ENCODE peak calls at places on chromosomes 7 and 10, in six cellular contexts. One of them, this sample, is unnamed.

GRCh38 chr7:140285938-140286337 is 109.2 kb upstream of the KDM7A start:
- DNase-seq in H9: no peak
- DNase-seq in H1: no peak
- DNase-seq in IMR-90: no peak
- DNase-seq in mesenchymal stem cell: no peak
- DNase-seq in neuronal stem cell: no peak
- DNase-seq in this sample: no peak

GRCh38 chr10:132805599-132805998 is 19.7 kb upstream of the NKX6-2 start:
- DNase-seq in IMR-90: no peak
- DNase-seq in H9: no peak
- DNase-seq in mesenchymal stem cell: no peak
- DNase-seq in H1: no peak
- DNase-seq in neuronal stem cell: no peak
- DNase-seq in this sample: no peak

GRCh38 chr10:14674376-14675050 is 100.2 kb downstream of the FAM107B start:
- DNase-seq in H1: no peak
- DNase-seq in IMR-90: no peak
- DNase-seq in H9: no peak
- DNase-seq in neuronal stem cell: no peak
- DNase-seq in mesenchymal stem cell: no peak
- DNase-seq in this sample: no peak

GRCh38 chr10:46268076-46268881 is 18.5 kb upstream of the ANTXRL start:
- DNase-seq in neuronal stem cell: no peak
- DNase-seq in H9: no peak
- DNase-seq in H1: no peak
- DNase-seq in mesenchymal stem cell: no peak
- DNase-seq in IMR-90: no peak
- DNase-seq in this sample: no peak

GRCh38 chr7:98418636-98419315 is 17.9 kb upstream of the BAIAP2L1 start:
- DNase-seq in IMR-90: peak; percentile 98
- DNase-seq in mesenchymal stem cell: peak; percentile 96
- DNase-seq in H9: no peak
- DNase-seq in neuronal stem cell: no peak
- DNase-seq in H1: no peak
- DNase-seq in this sample: peak; percentile 80

GRCh38 chr7:152723364-152723763 is 36.2 kb upstream of the ACTR3B start:
- DNase-seq in H1: no peak
- DNase-seq in mesenchymal stem cell: no peak
- DNase-seq in IMR-90: no peak
- DNase-seq in H9: no peak
- DNase-seq in neuronal stem cell: no peak
- DNase-seq in this sample: no peak

GRCh38 chr10:113060221-113061053 is 110.4 kb downstream of the TCF7L2 start:
- DNase-seq in mesenchymal stem cell: peak; percentile 65
- DNase-seq in neuronal stem cell: no peak
- DNase-seq in H1: no peak
- DNase-seq in IMR-90: no peak
- DNase-seq in H9: no peak
- DNase-seq in this sample: no peak

GRCh38 chr10:4061441-4061951 is 276.5 kb upstream of the KLF6 start:
- DNase-seq in mesenchymal stem cell: peak; percentile 39
- DNase-seq in H9: no peak
- DNase-seq in IMR-90: no peak
- DNase-seq in neuronal stem cell: no peak
- DNase-seq in H1: no peak
- DNase-seq in this sample: no peak

GRCh38 chr7:23470290-23471089 is at the start of gene IGF2BP3:
- DNase-seq in IMR-90: peak; percentile 96
- DNase-seq in neuronal stem cell: peak; percentile 98
- DNase-seq in H1: peak; percentile 91
- DNase-seq in mesenchymal stem cell: peak; percentile 99
- DNase-seq in H9: peak; percentile 95
- DNase-seq in this sample: peak; percentile 85

GRCh38 chr10:95792874-95793285 is 36.9 kb downstream of the ENTPD1 start:
- DNase-seq in neuronal stem cell: no peak
- DNase-seq in IMR-90: peak; percentile 72
- DNase-seq in mesenchymal stem cell: no peak
- DNase-seq in H9: no peak
- DNase-seq in H1: no peak
- DNase-seq in this sample: peak; percentile 68

GRCh38 chr7:43385309-43385680 is 197.6 kb upstream of the STK17A start:
- DNase-seq in neuronal stem cell: no peak
- DNase-seq in IMR-90: no peak
- DNase-seq in H1: no peak
- DNase-seq in mesenchymal stem cell: no peak
- DNase-seq in H9: no peak
- DNase-seq in this sample: no peak

GRCh38 chr7:158063850-158064610 is 523.6 kb downstream of the PTPRN2 start:
- DNase-seq in neuronal stem cell: no peak
- DNase-seq in H1: no peak
- DNase-seq in H9: no peak
- DNase-seq in IMR-90: no peak
- DNase-seq in mesenchymal stem cell: no peak
- DNase-seq in this sample: no peak

GRCh38 chr10:45375716-45376231 is 1.8 kb downstream of the ALOX5 start:
- DNase-seq in mesenchymal stem cell: no peak
- DNase-seq in H9: no peak
- DNase-seq in IMR-90: no peak
- DNase-seq in H1: no peak
- DNase-seq in neuronal stem cell: no peak
- DNase-seq in this sample: no peak

GRCh38 chr10:56911906-56912480 is 550.9 kb upstream of the ZWINT start:
- DNase-seq in IMR-90: no peak
- DNase-seq in H1: no peak
- DNase-seq in H9: no peak
- DNase-seq in neuronal stem cell: no peak
- DNase-seq in mesenchymal stem cell: peak; percentile 13
- DNase-seq in this sample: no peak

GRCh38 chr10:70174058-70174741 is 3.9 kb upstream of the SAR1A start:
- DNase-seq in neuronal stem cell: no peak
- DNase-seq in mesenchymal stem cell: no peak
- DNase-seq in H1: no peak
- DNase-seq in IMR-90: no peak
- DNase-seq in H9: no peak
- DNase-seq in this sample: no peak

GRCh38 chr7:107593025-107593410 is 13.0 kb downstream of the BCAP29 start:
- DNase-seq in H9: no peak
- DNase-seq in H1: no peak
- DNase-seq in neuronal stem cell: no peak
- DNase-seq in IMR-90: no peak
- DNase-seq in mesenchymal stem cell: no peak
- DNase-seq in this sample: no peak

GRCh38 chr7:157684596-157685429 is 348.0 kb downstream of the DNAJB6 start:
- DNase-seq in H9: no peak
- DNase-seq in H1: no peak
- DNase-seq in mesenchymal stem cell: no peak
- DNase-seq in neuronal stem cell: peak; percentile 71
- DNase-seq in IMR-90: no peak
- DNase-seq in this sample: no peak

GRCh38 chr10:35035641-35036040 is 54.5 kb downstream of the CUL2 start:
- DNase-seq in H1: no peak
- DNase-seq in mesenchymal stem cell: no peak
- DNase-seq in IMR-90: no peak
- DNase-seq in H9: no peak
- DNase-seq in neuronal stem cell: no peak
- DNase-seq in this sample: peak; percentile 4

GRCh38 chr7:156206174-156206573 is 393.9 kb upstream of the SHH start:
- DNase-seq in mesenchymal stem cell: no peak
- DNase-seq in H1: no peak
- DNase-seq in H9: no peak
- DNase-seq in neuronal stem cell: no peak
- DNase-seq in IMR-90: no peak
- DNase-seq in this sample: no peak

GRCh38 chr10:21807162-21807561 is 196.4 kb downstream of the DNAJC1 start:
- DNase-seq in H9: peak; percentile 60
- DNase-seq in IMR-90: no peak
- DNase-seq in H1: peak; percentile 23
- DNase-seq in neuronal stem cell: peak; percentile 74
- DNase-seq in mesenchymal stem cell: peak; percentile 34
- DNase-seq in this sample: no peak

GRCh38 chr10:111203615-111204014 is 126.8 kb downstream of the ADRA2A start:
- DNase-seq in H1: no peak
- DNase-seq in IMR-90: no peak
- DNase-seq in H9: no peak
- DNase-seq in mesenchymal stem cell: no peak
- DNase-seq in neuronal stem cell: no peak
- DNase-seq in this sample: no peak

GRCh38 chr10:101291254-101292193 is 62.3 kb upstream of the LBX1 start:
- DNase-seq in IMR-90: peak; percentile 23
- DNase-seq in H1: no peak
- DNase-seq in H9: peak; percentile 87
- DNase-seq in neuronal stem cell: no peak
- DNase-seq in mesenchymal stem cell: peak; percentile 48
- DNase-seq in this sample: peak; percentile 18
- H4K8ac ChIP-seq in IMR-90: no peak overlapping the region
- H4K8ac ChIP-seq in H1: peak overlapping the region; percentile 4
- H4K8ac ChIP-seq in H9: no peak overlapping the region
- H4K8ac ChIP-seq in neuronal stem cell: no peak overlapping the region
- H4K8ac ChIP-seq in mesenchymal stem cell: no peak overlapping the region
- H4K8ac ChIP-seq in this sample: no peak overlapping the region

DNA sequence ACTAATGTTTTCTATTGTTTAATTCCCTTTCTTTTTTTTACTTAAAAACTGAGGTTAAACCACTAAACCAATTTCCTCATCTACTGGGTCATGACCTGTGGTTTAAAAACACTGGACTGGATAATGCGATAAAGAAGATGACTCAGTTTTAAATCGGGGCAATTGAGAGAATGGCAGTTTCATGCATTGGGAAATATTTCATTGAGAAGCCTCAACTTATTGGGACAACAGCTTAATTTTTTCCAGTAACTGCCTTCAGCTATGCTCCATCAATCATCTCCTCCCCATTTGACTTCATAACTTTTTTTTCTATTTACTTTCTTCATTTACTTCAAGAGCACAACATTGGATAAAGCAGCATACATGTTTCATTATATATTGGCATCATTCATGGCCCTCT is 61.8 kb upstream of the MET start:
- DNase-seq in H9: no peak
- DNase-seq in mesenchymal stem cell: peak; percentile 70
- DNase-seq in neuronal stem cell: no peak
- DNase-seq in H1: no peak
- DNase-seq in IMR-90: peak; percentile 41
- DNase-seq in this sample: no peak
- H4K8ac ChIP-seq in H9: no peak overlapping the region
- H4K8ac ChIP-seq in mesenchymal stem cell: no peak overlapping the region
- H4K8ac ChIP-seq in neuronal stem cell: no peak overlapping the region
- H4K8ac ChIP-seq in H1: no peak overlapping the region
- H4K8ac ChIP-seq in IMR-90: no peak overlapping the region
- H4K8ac ChIP-seq in this sample: no peak overlapping the region

GRCh38 chr7:4774007-4774406 is 1.4 kb upstream of the AP5Z1 start:
- DNase-seq in IMR-90: no peak
- DNase-seq in H9: no peak
- DNase-seq in H1: no peak
- DNase-seq in neuronal stem cell: no peak
- DNase-seq in mesenchymal stem cell: no peak
- DNase-seq in this sample: no peak

GRCh38 chr7:4775281-4776159 is at the start of gene AP5Z1:
- DNase-seq in IMR-90: peak; percentile 96
- DNase-seq in H1: peak; percentile 82
- DNase-seq in neuronal stem cell: peak; percentile 88
- DNase-seq in mesenchymal stem cell: peak; percentile 96
- DNase-seq in H9: peak; percentile 96
- DNase-seq in this sample: peak; percentile 95

GRCh38 chr7:4776160-4776623 is 769 bp downstream of the AP5Z1 start:
- DNase-seq in H1: no peak
- DNase-seq in neuronal stem cell: no peak
- DNase-seq in IMR-90: no peak
- DNase-seq in H9: no peak
- DNase-seq in mesenchymal stem cell: no peak
- DNase-seq in this sample: peak; percentile 50

GRCh38 chr7:4772306-4772705 is 3.1 kb upstream of the AP5Z1 start:
- DNase-seq in H9: no peak
- DNase-seq in IMR-90: no peak
- DNase-seq in mesenchymal stem cell: no peak
- DNase-seq in neuronal stem cell: no peak
- DNase-seq in H1: no peak
- DNase-seq in this sample: no peak

GRCh38 chr7:4774804-4775280 is 581 bp upstream of the AP5Z1 start:
- DNase-seq in H9: no peak
- DNase-seq in H1: no peak
- DNase-seq in neuronal stem cell: no peak
- DNase-seq in mesenchymal stem cell: no peak
- DNase-seq in IMR-90: peak; percentile 75
- DNase-seq in this sample: peak; percentile 60
- H4K8ac ChIP-seq in H9: no peak overlapping the region
- H4K8ac ChIP-seq in H1: peak overlapping the region; percentile 96
- H4K8ac ChIP-seq in neuronal stem cell: peak overlapping the region; percentile 96
- H4K8ac ChIP-seq in mesenchymal stem cell: peak overlapping the region; percentile 98
- H4K8ac ChIP-seq in IMR-90: peak overlapping the region; percentile 95
- H4K8ac ChIP-seq in this sample: peak overlapping the region; percentile 84

GRCh38 chr7:148884299-148885022 is 370 bp upstream of the EZH2 start:
- DNase-seq in neuronal stem cell: peak; percentile 90
- DNase-seq in mesenchymal stem cell: peak; percentile 92
- DNase-seq in H9: peak; percentile 83
- DNase-seq in H1: peak; percentile 56
- DNase-seq in IMR-90: peak; percentile 87
- DNase-seq in this sample: peak; percentile 96
- H4K8ac ChIP-seq in neuronal stem cell: no peak overlapping the region
- H4K8ac ChIP-seq in mesenchymal stem cell: peak overlapping the region; percentile 95
- H4K8ac ChIP-seq in H9: no peak overlapping the region
- H4K8ac ChIP-seq in H1: peak overlapping the region; percentile 98
- H4K8ac ChIP-seq in IMR-90: peak overlapping the region; percentile 67
- H4K8ac ChIP-seq in this sample: peak overlapping the region; percentile 90

DNA sequence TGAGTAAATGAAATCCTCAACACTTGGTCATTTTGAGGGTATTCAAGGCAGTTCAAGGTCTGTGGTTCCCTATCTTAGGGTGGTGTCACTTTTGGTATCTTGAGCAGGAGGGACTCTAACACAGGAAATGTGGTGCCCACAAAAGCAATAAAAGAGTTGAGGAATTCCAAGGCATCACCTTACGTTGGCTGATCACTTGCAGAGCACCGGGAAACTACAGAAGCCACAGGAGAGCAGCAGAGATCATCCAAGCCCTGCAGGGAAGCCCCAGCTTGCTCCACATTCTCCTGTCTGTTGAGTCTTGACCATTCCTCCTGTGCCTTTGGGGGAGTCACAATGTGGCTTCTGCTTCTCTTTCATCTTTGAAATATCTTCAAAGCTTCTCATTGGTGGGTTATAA is 565.8 kb upstream of the ADARB2 start:
- DNase-seq in neuronal stem cell: no peak
- DNase-seq in H1: no peak
- DNase-seq in IMR-90: no peak
- DNase-seq in mesenchymal stem cell: no peak
- DNase-seq in H9: no peak
- DNase-seq in this sample: no peak
- H4K8ac ChIP-seq in neuronal stem cell: no peak overlapping the region
- H4K8ac ChIP-seq in H1: no peak overlapping the region
- H4K8ac ChIP-seq in IMR-90: no peak overlapping the region
- H4K8ac ChIP-seq in mesenchymal stem cell: no peak overlapping the region
- H4K8ac ChIP-seq in H9: no peak overlapping the region
- H4K8ac ChIP-seq in this sample: no peak overlapping the region